ENCODE peak calls at places on chromosome 18, in ten cellular contexts. R is keratinocyte, G is psoas muscle, L is right lobe of liver, C is transverse colon, T is stomach, U is tibial artery, A is heart right ventricle, Z is HCT116, N is GM23338. D is an unnamed sample. For H3K4me1, the result is how much of the 10 kb centered on the place peaks cover.

GRCh38 chr18:79685281-79685680 is 5.7 kb downstream of the CTDP1 start:
- DNase-seq in R (no peak), G (no peak), L (no peak), C (no peak), T (no peak), U (no peak), A (no peak), Z (no peak), N (no peak), D (no peak)

GRCh38 chr18:42548493-42548892 is 567.0 kb downstream of the RIT2 start:
- DNase-seq in R (no peak), G (no peak), L (no peak), C (no peak), T (peak), U (no peak), A (no peak), Z (no peak), N (no peak), D (no peak)

GRCh38 chr18:8844721-8845148 is 139.4 kb downstream of the MTCL1 start:
- DNase-seq in R (peak), G (no peak), L (no peak), C (no peak), T (no peak), U (no peak), A (no peak), Z (no peak), N (no peak), D (no peak)

GRCh38 chr18:79868811-79869541 is 71.2 kb downstream of the KCNG2 start:
- DNase-seq in R (no peak), G (no peak), L (no peak), C (no peak), T (no peak), U (no peak), A (no peak), Z (no peak), N (no peak), D (no peak)

GRCh38 chr18:73038336-73038735 is 170.5 kb upstream of the NETO1 start:
- DNase-seq in R (no peak), G (no peak), L (no peak), C (no peak), T (no peak), U (no peak), A (no peak), Z (no peak), N (no peak), D (no peak)

GRCh38 chr18:5369513-5369912 is 74.0 kb upstream of the ZBTB14 start:
- DNase-seq in R (no peak), G (no peak), L (no peak), C (no peak), T (no peak), U (no peak), A (no peak), Z (no peak), N (no peak), D (no peak)

GRCh38 chr18:58863539-58864145 is 1.0 kb upstream of the ZNF532 start:
- DNase-seq in R (no peak), G (peak), L (peak), C (peak), T (peak), U (peak), A (peak), Z (no peak), N (peak), D (peak)

GRCh38 chr18:8960740-8961657 is 141.5 kb upstream of the NDUFV2 start:
- DNase-seq in R (no peak), G (no peak), L (no peak), C (no peak), T (no peak), U (no peak), A (no peak), Z (no peak), N (no peak), D (no peak)

GRCh38 chr18:10284571-10285282 is 169.7 kb upstream of the APCDD1 start:
- DNase-seq in R (no peak), G (no peak), L (no peak), C (no peak), T (no peak), U (no peak), A (no peak), Z (no peak), N (no peak), D (no peak)

GRCh38 chr18:48837676-48838075 is 113.1 kb downstream of the SMAD7 start:
- DNase-seq in R (no peak), G (peak), L (no peak), C (no peak), T (no peak), U (peak), A (no peak), Z (no peak), N (no peak), D (peak)

GRCh38 chr18:48835745-48836191 is 115.0 kb downstream of the SMAD7 start:
- DNase-seq in R (no peak), G (peak), L (no peak), C (no peak), T (no peak), U (peak), A (no peak), Z (no peak), N (no peak), D (peak)

GRCh38 chr18:48838166-48838775 is 112.5 kb downstream of the SMAD7 start:
- DNase-seq in R (no peak), G (peak), L (no peak), C (no peak), T (no peak), U (peak), A (no peak), Z (no peak), N (no peak), D (no peak)

GRCh38 chr18:48836231-48836805 is 114.4 kb downstream of the SMAD7 start:
- DNase-seq in R (no peak), G (peak), L (no peak), C (no peak), T (no peak), U (peak), A (no peak), Z (no peak), N (no peak), D (peak)

DNA sequence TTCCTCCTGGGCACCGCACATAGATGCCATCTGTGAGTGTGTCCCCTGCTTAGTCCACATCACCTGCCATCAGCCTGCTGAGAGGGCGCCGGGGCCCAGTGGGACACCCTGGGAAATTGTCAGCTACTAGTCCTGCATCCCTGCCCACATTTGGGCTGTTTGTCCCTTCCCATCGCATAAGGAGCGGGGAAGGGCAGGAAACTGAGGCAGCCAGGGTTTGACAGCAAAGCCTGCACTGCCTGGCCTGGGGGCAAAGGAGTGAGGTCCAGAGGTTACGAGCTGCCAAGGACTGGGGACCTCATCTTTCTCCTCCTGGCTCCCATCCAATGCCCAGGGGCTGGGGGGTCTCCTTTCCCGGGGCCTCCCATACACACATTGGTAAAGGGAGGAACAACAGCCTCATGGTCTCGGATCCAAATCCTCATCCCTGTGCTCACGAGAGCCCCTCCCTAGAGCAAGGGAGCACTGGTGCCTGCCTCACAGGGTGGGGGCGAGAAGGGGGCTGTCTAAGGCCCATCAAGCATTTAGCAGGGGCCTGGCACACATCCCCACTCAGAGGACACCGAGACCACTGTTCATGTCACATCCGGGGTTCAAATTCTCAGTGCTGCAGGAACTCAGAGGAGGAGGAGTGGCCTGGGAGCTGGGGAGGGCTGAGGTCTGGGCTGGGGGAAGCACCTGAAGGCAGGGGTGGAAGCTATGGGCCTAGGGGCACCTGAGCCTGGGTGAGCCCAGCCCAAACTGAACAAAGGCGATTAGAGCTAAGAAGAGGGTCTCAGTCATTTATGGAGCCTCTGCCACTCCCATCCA is 113.8 kb downstream of the SMAD7 start:
- DNase-seq in R (no peak), G (peak), L (no peak), C (no peak), T (no peak), U (peak), A (no peak), Z (no peak), N (no peak), D (peak)
- H3K4me1 ChIP-seq in R (half or more), G (under half), L (under half), C (under half), T (half or more), U (under half), A (half or more), Z (half or more), N (under half), D (under half)

DNA sequence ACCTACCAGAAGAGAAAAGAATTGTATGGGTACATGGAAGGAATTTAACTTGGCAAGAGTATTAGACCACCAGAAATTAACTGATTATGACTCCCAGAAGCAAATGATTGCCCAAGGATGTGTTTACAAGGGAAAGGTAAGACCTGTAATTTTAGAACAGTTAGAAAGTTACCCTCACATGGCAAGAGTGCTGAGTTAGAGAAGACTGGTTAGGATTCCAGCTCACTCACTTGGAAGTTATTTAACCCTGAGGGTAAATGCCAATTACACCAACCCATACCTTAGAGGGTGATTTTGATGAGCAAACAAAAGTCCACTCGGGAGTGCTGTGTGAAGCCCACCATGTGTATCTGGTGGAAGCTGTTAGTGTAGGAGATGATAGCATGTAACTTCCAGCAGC is 170.2 kb downstream of the TPGS2 start:
- DNase-seq in R (no peak), G (no peak), L (no peak), C (no peak), T (no peak), U (no peak), A (no peak), Z (no peak), N (no peak), D (no peak)
- TF ChIP-seq CTCF in R (no peak), G (no peak), L (no peak), C (no peak), T (no peak), U (no peak), A (no peak), Z (no peak), N (no peak), D (no peak)

GRCh38 chr18:22545091-22545795 is 127.5 kb upstream of the CTAGE1 start:
- DNase-seq in R (no peak), G (no peak), L (no peak), C (no peak), T (no peak), U (no peak), A (no peak), Z (no peak), N (no peak), D (no peak)
- H3K4me1 ChIP-seq in R (under half), G (under half), L (under half), C (under half), T (under half), U (under half), A (under half), Z (under half), N (under half), D (under half)

GRCh38 chr18:14978962-14979535 is 231.1 kb downstream of the ANKRD30B start:
- DNase-seq in R (no peak), G (no peak), L (peak), C (peak), T (no peak), U (no peak), A (no peak), Z (no peak), N (peak), D (no peak)
- TF ChIP-seq CTCF in R (no peak), G (peak), L (peak), C (peak), T (no peak), U (no peak), A (peak), Z (no peak), N (peak), D (no peak)

DNA sequence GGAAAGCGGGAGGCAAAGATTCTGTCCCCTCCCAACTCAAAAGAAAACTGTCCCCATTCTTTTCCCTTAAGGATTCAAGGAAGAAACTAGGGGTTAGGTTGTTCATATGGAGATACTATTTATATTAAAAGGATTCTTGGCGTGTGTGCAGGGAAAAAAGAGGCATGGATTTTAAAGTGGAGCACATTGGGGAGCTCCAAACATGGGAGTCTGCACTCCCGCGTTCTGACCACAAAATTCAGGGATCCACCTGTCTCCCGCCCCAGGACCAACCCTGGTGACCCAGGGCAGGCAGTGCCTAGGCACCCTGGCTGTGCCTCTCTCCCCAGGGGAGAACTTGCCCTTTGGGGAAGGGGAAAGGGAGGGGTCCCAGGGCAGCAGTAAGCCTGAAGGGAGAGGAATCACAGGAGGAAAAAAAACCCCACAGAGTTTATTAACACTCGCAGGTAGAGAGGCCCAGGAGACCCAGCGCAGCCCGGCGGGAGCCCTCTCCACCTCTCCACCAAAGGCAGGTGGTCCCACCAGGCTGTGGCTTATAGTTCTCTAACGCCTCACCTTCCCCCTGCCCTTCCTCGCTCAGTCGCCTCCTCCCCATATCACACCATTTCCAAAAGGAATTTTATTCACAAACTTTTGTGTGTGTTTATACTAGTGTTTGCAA is 2.2 kb downstream of the PTGR3 start:
- DNase-seq in R (no peak), G (no peak), L (no peak), C (no peak), T (no peak), U (no peak), A (no peak), Z (no peak), N (peak), D (no peak)
- H3K4me1 ChIP-seq in R (under half), G (under half), L (under half), C (under half), T (half or more), U (under half), A (half or more), Z (under half), N (under half), D (under half)

GRCh38 chr18:11948852-11949523 is 32.3 kb upstream of the IMPA2 start:
- DNase-seq in R (no peak), G (no peak), L (no peak), C (no peak), T (no peak), U (no peak), A (no peak), Z (no peak), N (peak), D (no peak)

GRCh38 chr18:11947214-11948119 is 33.8 kb upstream of the IMPA2 start:
- DNase-seq in R (peak), G (peak), L (peak), C (peak), T (peak), U (peak), A (peak), Z (peak), N (peak), D (peak)

GRCh38 chr18:11950824-11951223 is 30.5 kb upstream of the IMPA2 start:
- DNase-seq in R (no peak), G (no peak), L (no peak), C (no peak), T (no peak), U (no peak), A (no peak), Z (no peak), N (no peak), D (no peak)

GRCh38 chr18:11953113-11953512 is 28.2 kb upstream of the IMPA2 start:
- DNase-seq in R (no peak), G (no peak), L (no peak), C (no peak), T (no peak), U (no peak), A (no peak), Z (no peak), N (no peak), D (no peak)

DNA sequence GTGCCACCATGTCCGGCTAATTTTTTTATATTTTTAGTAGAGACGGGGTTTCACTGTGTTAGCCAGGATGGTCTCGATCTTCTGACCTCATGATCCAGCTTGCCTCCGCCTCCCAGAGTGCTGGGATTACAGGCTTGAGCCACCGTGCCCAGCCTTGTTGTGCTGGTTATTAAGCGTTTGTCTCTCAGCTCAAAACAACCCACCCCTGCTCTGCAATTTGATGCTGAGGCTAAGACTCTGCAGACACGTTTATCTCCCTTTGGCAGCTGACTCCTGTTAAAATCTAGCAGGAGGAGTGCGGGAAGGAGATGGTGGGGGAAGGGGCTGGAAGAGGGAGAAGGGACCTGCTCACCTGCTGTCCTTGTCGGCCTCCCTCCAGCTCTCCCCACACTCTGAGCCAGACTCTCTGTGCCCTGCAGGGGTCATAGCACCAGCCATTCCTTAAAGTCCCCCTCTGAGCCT is 29.9 kb upstream of the IMPA2 start:
- DNase-seq in R (no peak), G (no peak), L (no peak), C (no peak), T (no peak), U (no peak), A (no peak), Z (no peak), N (peak), D (no peak)
- TF ChIP-seq CTCF in R (no peak), G (no peak), L (no peak), C (no peak), T (no peak), U (no peak), A (no peak), Z (no peak), N (no peak), D (no peak)

GRCh38 chr18:74251297-74252031 is 40.3 kb downstream of the CYB5A start:
- DNase-seq in R (no peak), G (no peak), L (no peak), C (no peak), T (no peak), U (no peak), A (no peak), Z (no peak), N (peak), D (no peak)
- H3K4me1 ChIP-seq in R (under half), G (under half), L (under half), C (under half), T (half or more), U (under half), A (under half), Z (under half), N (under half), D (under half)

DNA sequence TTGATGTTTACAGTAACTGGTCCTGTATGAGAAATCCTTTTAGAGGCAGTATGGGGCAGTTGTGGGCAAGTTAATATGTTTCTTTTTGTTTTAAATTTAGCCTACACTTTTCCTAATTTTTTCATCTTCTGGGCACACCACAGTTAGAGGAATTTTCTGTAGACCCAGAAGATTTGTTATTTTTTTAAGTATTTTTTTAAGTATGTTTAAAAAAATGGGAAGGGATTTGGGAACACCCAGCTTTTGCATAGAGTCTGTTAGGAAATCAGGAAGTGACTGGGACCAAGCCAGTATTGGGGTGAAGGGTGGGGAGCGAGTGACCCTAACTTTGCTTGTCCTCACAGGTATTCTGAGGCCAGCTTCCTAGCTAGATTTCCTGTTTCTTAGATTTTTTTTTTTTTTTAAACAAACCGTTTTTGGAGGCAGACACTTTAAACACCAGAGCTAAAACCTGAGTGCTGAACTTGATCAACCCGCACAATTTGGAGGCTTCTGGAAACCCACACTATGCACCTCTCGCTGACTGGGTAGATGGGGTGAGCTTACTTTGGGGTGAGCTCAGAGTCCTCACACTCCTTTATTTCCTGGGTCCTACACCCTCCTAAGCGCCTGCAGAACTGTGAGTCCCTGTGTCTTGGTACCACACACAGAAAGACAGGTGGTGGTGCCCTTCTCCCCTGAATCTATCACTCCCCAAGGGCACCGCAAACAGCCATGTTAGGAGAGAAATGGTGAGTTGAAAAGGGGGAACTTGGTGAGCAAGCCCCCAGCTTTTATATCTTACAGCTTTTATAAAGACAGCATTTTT is 5.2 kb downstream of the GATA6 start:
- DNase-seq in R (no peak), G (no peak), L (no peak), C (peak), T (no peak), U (no peak), A (no peak), Z (no peak), N (no peak), D (no peak)
- TF ChIP-seq CTCF in R (no peak), G (no peak), L (no peak), C (no peak), T (no peak), U (no peak), A (peak), Z (no peak), N (no peak), D (no peak)

DNA sequence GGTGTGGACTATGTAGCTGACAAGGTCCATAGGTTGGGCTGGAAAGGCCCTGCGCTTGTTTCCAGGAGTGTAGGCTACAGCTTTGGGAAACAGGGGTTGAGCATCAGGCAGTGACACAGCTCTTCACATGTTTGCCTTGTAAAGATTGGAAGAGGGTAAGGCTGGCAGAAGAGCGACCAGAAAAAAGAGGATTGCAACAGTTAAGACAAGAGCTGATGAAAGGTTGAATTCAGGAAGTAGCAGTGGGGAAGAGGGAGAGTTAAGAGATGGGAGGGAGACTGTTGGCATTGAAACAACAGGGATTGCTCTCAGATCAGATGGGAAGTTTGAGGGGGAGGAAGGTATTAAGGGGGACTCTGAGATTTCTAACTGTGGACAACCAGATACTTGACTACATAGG is 97.0 kb downstream of the CTAGE1 start:
- DNase-seq in R (no peak), G (no peak), L (no peak), C (no peak), T (no peak), U (no peak), A (no peak), Z (no peak), N (no peak), D (no peak)
- H3K4me1 ChIP-seq in R (under half), G (under half), L (under half), C (under half), T (under half), U (under half), A (under half), Z (under half), N (under half), D (under half)

GRCh38 chr18:37315935-37316334 is 249.7 kb downstream of the CELF4 start:
- DNase-seq in R (no peak), G (no peak), L (no peak), C (no peak), T (no peak), U (no peak), A (no peak), Z (no peak), N (no peak), D (no peak)
- TF ChIP-seq CTCF in R (no peak), G (no peak), L (no peak), C (no peak), T (no peak), U (no peak), A (no peak), Z (no peak), N (no peak), D (no peak)

D was measured in sigmoid colon.